ENCODE peak calls at places on chromosomes 6 and 20, in seven cellular contexts. M, Q, D, T, B, F and C are unnamed samples.
A peak's percentile ranks its signal among the peaks of the same experiment; 100 is the strongest.

GRCh38 chr6:37884548-37884947 is 65.0 kb downstream of the ZFAND3 start:
- DNase-seq in F (no peak), Q (no peak), T (no peak), D (no peak), M (no peak), B (no peak), C (no peak)

GRCh38 chr6:35021014-35021413 is 120.1 kb downstream of the TCP11 start:
- DNase-seq in F (no peak), Q (no peak), M (no peak), T (no peak), D (no peak), B (no peak), C (no peak)

GRCh38 chr20:6051505-6051904 is 2.4 kb downstream of the LRRN4 start:
- DNase-seq in T (peak; percentile 11), D (no peak), M (peak; percentile 11), F (peak; percentile 81), B (peak; percentile 45), Q (no peak), C (no peak)

GRCh38 chr6:112016335-112016734 is 37.6 kb upstream of the CCN6 start:
- DNase-seq in F (peak; percentile 38), B (peak; percentile 71), M (no peak), T (no peak), D (no peak), Q (no peak), C (no peak)

GRCh38 chr6:136790411-136791295 is 1.6 kb downstream of the MAP3K5 start:
- DNase-seq in M (no peak), D (no peak), T (no peak), Q (no peak), B (no peak), F (no peak), C (no peak)

GRCh38 chr6:41647061-41647511 is 8.8 kb downstream of the MDFI start:
- DNase-seq in B (no peak), T (no peak), D (no peak), F (no peak), Q (no peak), M (no peak), C (no peak)

GRCh38 chr20:61436674-61437279 is 184.7 kb downstream of the CDH4 start:
- DNase-seq in B (peak; percentile 50), F (peak; percentile 73), M (no peak), D (no peak), Q (peak; percentile 16), T (no peak), C (no peak)

GRCh38 chr20:32488066-32488838 is 96.9 kb downstream of the NOL4L start:
- DNase-seq in F (no peak), D (no peak), M (no peak), Q (no peak), B (no peak), T (no peak), C (peak; percentile 54)

DNA sequence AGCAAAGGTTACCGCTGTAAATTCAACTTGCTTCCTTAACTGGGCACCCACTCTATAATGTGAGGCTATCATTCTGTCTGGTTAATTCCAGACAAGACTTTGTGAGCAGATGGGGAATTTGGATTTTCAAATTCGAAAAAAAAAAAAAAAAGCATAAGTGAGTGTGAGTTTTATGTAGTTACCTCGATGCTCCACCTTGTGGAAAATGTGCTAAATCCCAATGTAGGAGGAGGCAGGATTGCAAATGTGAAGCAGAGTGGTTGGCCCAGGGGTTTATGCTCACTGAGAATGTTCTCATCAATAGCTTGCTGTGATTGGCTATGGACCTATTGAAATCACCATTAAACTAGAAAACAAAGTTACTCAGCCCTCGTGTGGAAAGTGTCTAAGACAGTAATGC is 150.9 kb upstream of the GMDS start:
- DNase-seq in M (no peak), Q (no peak), D (no peak), T (no peak), F (no peak), B (no peak), C (no peak)
- TF ChIP-seq CTCF in M (no peak), Q (no peak), D (no peak), T (no peak), F (no peak), B (no peak), C (no peak)

GRCh38 chr6:106727480-106728153 is 98.2 kb downstream of the QRSL1 start:
- DNase-seq in D (no peak), T (no peak), Q (no peak), B (no peak), M (no peak), F (no peak), C (no peak)

GRCh38 chr6:106724848-106725247 is 95.5 kb downstream of the QRSL1 start:
- DNase-seq in D (no peak), B (no peak), F (no peak), Q (no peak), T (no peak), M (no peak), C (no peak)

GRCh38 chr6:106729848-106730247 is 100.5 kb downstream of the QRSL1 start:
- DNase-seq in D (no peak), M (no peak), F (no peak), Q (no peak), B (no peak), T (no peak), C (no peak)

GRCh38 chr6:106728296-106728870 is 99.0 kb downstream of the QRSL1 start:
- DNase-seq in F (no peak), Q (no peak), D (no peak), M (no peak), T (no peak), B (no peak), C (no peak)

GRCh38 chr6:106724337-106724736 is 95.0 kb downstream of the QRSL1 start:
- DNase-seq in F (no peak), Q (no peak), D (no peak), B (no peak), M (no peak), T (no peak), C (no peak)
- TF ChIP-seq CTCF in F (no peak), Q (no peak), D (no peak), B (no peak), M (no peak), T (no peak), C (no peak)

GRCh38 chr20:43991264-43991663 is 76.6 kb downstream of the TOX2 start:
- DNase-seq in T (no peak), Q (no peak), B (no peak), D (no peak), F (no peak), M (no peak), C (no peak)

GRCh38 chr20:43988451-43988850 is 73.8 kb downstream of the TOX2 start:
- DNase-seq in F (no peak), Q (no peak), T (no peak), D (no peak), M (no peak), B (no peak), C (no peak)

GRCh38 chr20:43987531-43987930 is 72.9 kb downstream of the TOX2 start:
- DNase-seq in D (no peak), T (no peak), B (no peak), M (no peak), F (no peak), Q (no peak), C (no peak)

GRCh38 chr20:43987018-43987417 is 72.4 kb downstream of the TOX2 start:
- DNase-seq in Q (no peak), F (no peak), M (no peak), B (no peak), D (no peak), T (no peak), C (no peak)

DNA sequence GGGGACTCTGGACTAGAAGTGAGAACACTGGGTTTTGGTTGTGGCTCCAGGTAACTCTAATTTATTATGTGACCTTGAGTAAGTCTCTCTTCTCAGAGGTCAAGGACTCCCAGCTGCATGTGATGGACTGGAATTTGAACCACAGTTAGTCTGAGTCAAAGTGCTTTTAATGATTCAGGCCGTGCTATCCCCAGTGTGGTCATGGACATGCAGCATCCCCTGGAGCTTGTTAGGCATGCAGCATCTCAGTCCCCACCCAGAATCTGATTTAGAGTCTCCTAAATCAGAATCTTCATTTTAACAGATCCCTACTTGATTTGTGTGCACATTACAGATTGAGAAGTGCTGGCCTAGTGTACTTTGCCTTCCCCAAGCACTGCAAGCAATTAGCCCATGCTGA is 74.2 kb downstream of the TOX2 start:
- DNase-seq in Q (no peak), F (peak; percentile 52), D (no peak), T (peak; percentile 10), B (no peak), M (peak; percentile 9), C (no peak)
- TF ChIP-seq CTCF in Q (no peak), F (peak; percentile 51), D (no peak), T (peak; percentile 32), B (no peak), M (peak; percentile 44), C (no peak)

GRCh38 chr6:15473741-15474161 is 189.1 kb downstream of the DTNBP1 start:
- DNase-seq in B (peak; percentile 82), M (peak; percentile 68), D (no peak), Q (no peak), T (no peak), F (peak; percentile 88), C (no peak)
- TF ChIP-seq CTCF in B (no peak), M (no peak), D (no peak), Q (no peak), T (no peak), F (no peak), C (no peak)

GRCh38 chr6:1544603-1545002 is 65.1 kb upstream of the FOXC1 start:
- DNase-seq in T (no peak), F (no peak), B (no peak), D (no peak), Q (no peak), M (no peak), C (no peak)

GRCh38 chr6:1542764-1543163 is 67.0 kb upstream of the FOXC1 start:
- DNase-seq in D (no peak), F (no peak), M (no peak), B (no peak), T (no peak), Q (no peak), C (no peak)

GRCh38 chr6:1540864-1541521 is 68.7 kb upstream of the FOXC1 start:
- DNase-seq in B (no peak), D (no peak), M (no peak), F (no peak), Q (no peak), T (no peak), C (no peak)

GRCh38 chr6:1544000-1544399 is 65.7 kb upstream of the FOXC1 start:
- DNase-seq in M (no peak), F (no peak), D (no peak), B (no peak), T (no peak), Q (no peak), C (no peak)

GRCh38 chr6:1542335-1542734 is 67.4 kb upstream of the FOXC1 start:
- DNase-seq in D (no peak), B (no peak), Q (no peak), M (no peak), F (no peak), T (no peak), C (no peak)
- TF ChIP-seq CTCF in D (no peak), B (no peak), Q (no peak), M (no peak), F (no peak), T (no peak), C (no peak)